ENCODE peak calls at places on chromosomes 6 and 20, in ten cellular contexts. P, E, V, S, I, X, W, K, G and U are unnamed samples.

GRCh38 chr6:29336269-29336668 is 32.4 kb downstream of the OR5V1 start:
- DNase-seq in P (no peak), E (no peak), V (no peak), S (no peak), I (no peak), X (no peak), W (no peak), K (no peak), G (no peak), U (no peak)

GRCh38 chr20:63351811-63352591 is 9.1 kb downstream of the CHRNA4 start:
- DNase-seq in P (no peak), E (peak), V (no peak), S (no peak), I (no peak), X (peak), W (no peak), K (peak), G (no peak), U (no peak)

GRCh38 chr6:4319992-4320683 is 184.8 kb upstream of the ECI2 start:
- DNase-seq in P (no peak), E (no peak), V (no peak), S (no peak), I (no peak), X (peak), W (no peak), K (no peak), G (no peak), U (no peak)

GRCh38 chr6:33073431-33073871 is at the start of gene HLA-DPA1:
- DNase-seq in P (peak), E (no peak), V (no peak), S (no peak), I (no peak), X (peak), W (no peak), K (no peak), G (peak), U (no peak)

GRCh38 chr6:96899019-96899418 is 1.3 kb upstream of the NDUFAF4 start:
- DNase-seq in P (peak), E (no peak), V (no peak), S (peak), I (no peak), X (peak), W (no peak), K (no peak), G (peak), U (no peak)

GRCh38 chr20:43900496-43900895 is 14.2 kb upstream of the TOX2 start:
- DNase-seq in P (no peak), E (no peak), V (no peak), S (no peak), I (no peak), X (no peak), W (no peak), K (no peak), G (no peak), U (peak)

GRCh38 chr6:138417493-138418117 is 13.6 kb downstream of the HEBP2 start:
- DNase-seq in P (no peak), E (no peak), V (no peak), S (no peak), I (no peak), X (no peak), W (no peak), K (no peak), G (no peak), U (no peak)

GRCh38 chr20:17533396-17533795 is 2.2 kb upstream of the BFSP1 start:
- DNase-seq in P (peak), E (no peak), V (no peak), S (no peak), I (no peak), X (no peak), W (no peak), K (no peak), G (no peak), U (no peak)

GRCh38 chr20:39378781-39379180 is 416.6 kb downstream of the DHX35 start:
- DNase-seq in P (no peak), E (no peak), V (no peak), S (no peak), I (peak), X (peak), W (no peak), K (no peak), G (no peak), U (no peak)

GRCh38 chr20:33890557-33890956 is 79.4 kb downstream of the CHMP4B start:
- DNase-seq in P (no peak), E (no peak), V (no peak), S (no peak), I (no peak), X (no peak), W (no peak), K (no peak), G (no peak), U (no peak)

GRCh38 chr20:38299963-38300362 is 4.0 kb upstream of the BPI start:
- DNase-seq in P (no peak), E (no peak), V (no peak), S (peak), I (no peak), X (no peak), W (no peak), K (no peak), G (no peak), U (no peak)

GRCh38 chr6:136378888-136379287 is 89.2 kb upstream of the BCLAF1 start:
- DNase-seq in P (no peak), E (no peak), V (no peak), S (no peak), I (no peak), X (no peak), W (no peak), K (no peak), G (no peak), U (no peak)
- TF ChIP-seq CTCF in P (peak), E (peak), V (no peak), S (no peak), I (no peak), X (no peak), W (no peak), K (no peak), G (no peak), U (no peak)

GRCh38 chr6:26555505-26556262 is 17.5 kb downstream of the HMGN4 start:
- DNase-seq in P (no peak), E (no peak), V (no peak), S (no peak), I (no peak), X (no peak), W (no peak), K (no peak), G (no peak), U (no peak)
- H3K4me3 ChIP-seq in P (peak), E (no peak), V (no peak), S (no peak), I (no peak), X (no peak), W (no peak), K (no peak), G (no peak), U (peak)

GRCh38 chr20:41089555-41089954 is 47.8 kb upstream of the PLCG1 start:
- DNase-seq in P (no peak), E (no peak), V (no peak), S (no peak), I (no peak), X (no peak), W (no peak), K (no peak), G (no peak), U (no peak)
- TF ChIP-seq CTCF in P (no peak), E (no peak), V (no peak), S (no peak), I (no peak), X (no peak), W (no peak), K (no peak), G (no peak), U (no peak)

GRCh38 chr6:142846883-142847287 is 98.1 kb downstream of the HIVEP2 start:
- DNase-seq in P (no peak), E (no peak), V (no peak), S (no peak), I (no peak), X (peak), W (no peak), K (no peak), G (peak), U (peak)

GRCh38 chr6:142844065-142844755 is 100.8 kb downstream of the HIVEP2 start:
- DNase-seq in P (no peak), E (no peak), V (no peak), S (no peak), I (no peak), X (no peak), W (no peak), K (no peak), G (no peak), U (no peak)

GRCh38 chr6:142845624-142846458 is 99.1 kb downstream of the HIVEP2 start:
- DNase-seq in P (no peak), E (peak), V (no peak), S (peak), I (peak), X (peak), W (peak), K (peak), G (peak), U (peak)

GRCh38 chr6:142846459-142846831 is 98.5 kb downstream of the HIVEP2 start:
- DNase-seq in P (no peak), E (no peak), V (no peak), S (no peak), I (no peak), X (no peak), W (no peak), K (no peak), G (no peak), U (no peak)

GRCh38 chr6:142845143-142845571 is 99.8 kb downstream of the HIVEP2 start:
- DNase-seq in P (no peak), E (no peak), V (no peak), S (no peak), I (no peak), X (no peak), W (no peak), K (no peak), G (no peak), U (no peak)
- H3K4me3 ChIP-seq in P (peak), E (peak), V (peak), S (peak), I (no peak), X (peak), W (no peak), K (peak), G (no peak), U (peak)

GRCh38 chr6:156953125-156953477 is 175.9 kb downstream of the ARID1B start:
- DNase-seq in P (no peak), E (no peak), V (no peak), S (no peak), I (no peak), X (no peak), W (no peak), K (no peak), G (no peak), U (no peak)
- TF ChIP-seq CTCF in P (no peak), E (no peak), V (no peak), S (no peak), I (no peak), X (no peak), W (no peak), K (no peak), G (no peak), U (no peak)